ENCODE peak calls at places on chromosomes 12 and 14, in six cellular contexts. One of them, this sample, is unnamed.

GRCh38 chr14:104893435-104894207 is 28.6 kb downstream of the CEP170B start:
- DNase-seq in mesothelial cell of epicardium: no peak
- DNase-seq in fibroblast of pulmonary artery: no peak
- DNase-seq in AG09309: no peak
- DNase-seq in kidney: peak
- DNase-seq in GF-D8: no peak
- DNase-seq in this sample: peak

GRCh38 chr12:75881910-75882309 is 149.7 kb downstream of the PHLDA1 start:
- DNase-seq in kidney: no peak
- DNase-seq in GF-D8: no peak
- DNase-seq in AG09309: no peak
- DNase-seq in fibroblast of pulmonary artery: peak
- DNase-seq in mesothelial cell of epicardium: no peak
- DNase-seq in this sample: no peak

GRCh38 chr12:47361389-47362031 is 281.8 kb upstream of the AMIGO2 start:
- DNase-seq in kidney: no peak
- DNase-seq in AG09309: no peak
- DNase-seq in fibroblast of pulmonary artery: no peak
- DNase-seq in GF-D8: no peak
- DNase-seq in mesothelial cell of epicardium: no peak
- DNase-seq in this sample: no peak

GRCh38 chr14:87866116-87866515 is 126.9 kb downstream of the GALC start:
- DNase-seq in mesothelial cell of epicardium: no peak
- DNase-seq in fibroblast of pulmonary artery: no peak
- DNase-seq in kidney: no peak
- DNase-seq in AG09309: no peak
- DNase-seq in GF-D8: no peak
- DNase-seq in this sample: no peak

GRCh38 chr14:64754685-64755084 is 50.5 kb downstream of the PLEKHG3 start:
- DNase-seq in GF-D8: no peak
- DNase-seq in AG09309: no peak
- DNase-seq in kidney: no peak
- DNase-seq in mesothelial cell of epicardium: no peak
- DNase-seq in fibroblast of pulmonary artery: no peak
- DNase-seq in this sample: no peak

GRCh38 chr12:99212275-99212674 is 435.3 kb upstream of the GARIN6 start:
- DNase-seq in mesothelial cell of epicardium: no peak
- DNase-seq in fibroblast of pulmonary artery: no peak
- DNase-seq in GF-D8: no peak
- DNase-seq in kidney: no peak
- DNase-seq in AG09309: no peak
- DNase-seq in this sample: no peak

GRCh38 chr12:105289114-105289904 is 41.2 kb upstream of the C12orf75 start:
- DNase-seq in GF-D8: no peak
- DNase-seq in kidney: no peak
- DNase-seq in AG09309: no peak
- DNase-seq in mesothelial cell of epicardium: no peak
- DNase-seq in fibroblast of pulmonary artery: peak
- DNase-seq in this sample: no peak

GRCh38 chr12:80490329-80490728 is 46.3 kb downstream of the PTPRQ start:
- DNase-seq in kidney: no peak
- DNase-seq in mesothelial cell of epicardium: no peak
- DNase-seq in fibroblast of pulmonary artery: no peak
- DNase-seq in AG09309: no peak
- DNase-seq in GF-D8: no peak
- DNase-seq in this sample: no peak

GRCh38 chr12:121789800-121790748 is 3.4 kb downstream of the RHOF start:
- DNase-seq in mesothelial cell of epicardium: no peak
- DNase-seq in kidney: peak
- DNase-seq in GF-D8: peak
- DNase-seq in AG09309: no peak
- DNase-seq in fibroblast of pulmonary artery: no peak
- DNase-seq in this sample: no peak

GRCh38 chr14:96080571-96080970 is 41.4 kb downstream of the C14orf132 start:
- DNase-seq in mesothelial cell of epicardium: no peak
- DNase-seq in kidney: no peak
- DNase-seq in AG09309: no peak
- DNase-seq in GF-D8: no peak
- DNase-seq in fibroblast of pulmonary artery: no peak
- DNase-seq in this sample: no peak

GRCh38 chr14:91254456-91254855 is 10.0 kb upstream of the GPR68 start:
- DNase-seq in GF-D8: no peak
- DNase-seq in fibroblast of pulmonary artery: no peak
- DNase-seq in mesothelial cell of epicardium: no peak
- DNase-seq in AG09309: no peak
- DNase-seq in kidney: no peak
- DNase-seq in this sample: no peak

GRCh38 chr14:95146079-95146771 is 11.1 kb downstream of the DICER1 start:
- DNase-seq in GF-D8: no peak
- DNase-seq in mesothelial cell of epicardium: no peak
- DNase-seq in AG09309: no peak
- DNase-seq in kidney: peak
- DNase-seq in fibroblast of pulmonary artery: no peak
- DNase-seq in this sample: no peak

GRCh38 chr12:44117368-44117767 is 281.5 kb downstream of the TMEM117 start:
- DNase-seq in GF-D8: no peak
- DNase-seq in mesothelial cell of epicardium: no peak
- DNase-seq in AG09309: no peak
- DNase-seq in kidney: no peak
- DNase-seq in fibroblast of pulmonary artery: no peak
- DNase-seq in this sample: no peak

GRCh38 chr12:105292705-105293104 is 37.8 kb upstream of the C12orf75 start:
- DNase-seq in AG09309: no peak
- DNase-seq in mesothelial cell of epicardium: no peak
- DNase-seq in kidney: no peak
- DNase-seq in fibroblast of pulmonary artery: peak
- DNase-seq in GF-D8: no peak
- DNase-seq in this sample: no peak

GRCh38 chr12:15928345-15928744 is 17.2 kb downstream of the DERA start:
- DNase-seq in kidney: no peak
- DNase-seq in mesothelial cell of epicardium: no peak
- DNase-seq in AG09309: peak
- DNase-seq in fibroblast of pulmonary artery: peak
- DNase-seq in GF-D8: no peak
- DNase-seq in this sample: peak

GRCh38 chr14:79584679-79585078 is 626.6 kb downstream of the DIO2 start:
- DNase-seq in GF-D8: no peak
- DNase-seq in fibroblast of pulmonary artery: peak
- DNase-seq in mesothelial cell of epicardium: no peak
- DNase-seq in kidney: no peak
- DNase-seq in AG09309: peak
- DNase-seq in this sample: no peak

GRCh38 chr14:100443643-100444042 is 120.5 kb downstream of the SLC25A47 start:
- DNase-seq in GF-D8: no peak
- DNase-seq in mesothelial cell of epicardium: no peak
- DNase-seq in AG09309: no peak
- DNase-seq in kidney: no peak
- DNase-seq in fibroblast of pulmonary artery: no peak
- DNase-seq in this sample: no peak

GRCh38 chr12:100520048-100520769 is 46.5 kb downstream of the NR1H4 start:
- DNase-seq in fibroblast of pulmonary artery: no peak
- DNase-seq in kidney: no peak
- DNase-seq in mesothelial cell of epicardium: no peak
- DNase-seq in AG09309: no peak
- DNase-seq in GF-D8: no peak
- DNase-seq in this sample: no peak

GRCh38 chr12:118980407-118981014 is 830 bp upstream of the SRRM4 start:
- DNase-seq in GF-D8: no peak
- DNase-seq in fibroblast of pulmonary artery: no peak
- DNase-seq in mesothelial cell of epicardium: no peak
- DNase-seq in AG09309: no peak
- DNase-seq in kidney: peak
- DNase-seq in this sample: peak

GRCh38 chr14:54446201-54446693 is 5.1 kb upstream of the CNIH1 start:
- DNase-seq in kidney: no peak
- DNase-seq in mesothelial cell of epicardium: peak
- DNase-seq in AG09309: no peak
- DNase-seq in GF-D8: peak
- DNase-seq in fibroblast of pulmonary artery: peak
- DNase-seq in this sample: no peak

GRCh38 chr14:96383445-96383844 is 8.5 kb upstream of the AK7 start:
- DNase-seq in kidney: no peak
- DNase-seq in fibroblast of pulmonary artery: no peak
- DNase-seq in mesothelial cell of epicardium: no peak
- DNase-seq in AG09309: no peak
- DNase-seq in GF-D8: no peak
- DNase-seq in this sample: no peak

GRCh38 chr12:14545144-14546124 is 22.2 kb downstream of the PLBD1 start:
- DNase-seq in GF-D8: no peak
- DNase-seq in kidney: no peak
- DNase-seq in fibroblast of pulmonary artery: no peak
- DNase-seq in AG09309: no peak
- DNase-seq in mesothelial cell of epicardium: no peak
- DNase-seq in this sample: peak

GRCh38 chr12:24937553-24938244 is 11.2 kb downstream of the BCAT1 start:
- DNase-seq in fibroblast of pulmonary artery: no peak
- DNase-seq in GF-D8: no peak
- DNase-seq in kidney: no peak
- DNase-seq in AG09309: no peak
- DNase-seq in mesothelial cell of epicardium: no peak
- DNase-seq in this sample: peak

GRCh38 chr14:20295067-20295466 is 10.7 kb downstream of the TTC5 start:
- DNase-seq in fibroblast of pulmonary artery: no peak
- DNase-seq in mesothelial cell of epicardium: no peak
- DNase-seq in GF-D8: no peak
- DNase-seq in AG09309: no peak
- DNase-seq in kidney: no peak
- DNase-seq in this sample: no peak

GRCh38 chr12:31218203-31219025 is 107.5 kb downstream of the SINHCAF start:
- DNase-seq in mesothelial cell of epicardium: no peak
- DNase-seq in fibroblast of pulmonary artery: no peak
- DNase-seq in kidney: no peak
- DNase-seq in GF-D8: no peak
- DNase-seq in AG09309: no peak
- DNase-seq in this sample: no peak

GRCh38 chr12:119148049-119148448 is 30.7 kb upstream of the HSPB8 start:
- DNase-seq in fibroblast of pulmonary artery: no peak
- DNase-seq in mesothelial cell of epicardium: no peak
- DNase-seq in GF-D8: no peak
- DNase-seq in AG09309: no peak
- DNase-seq in kidney: no peak
- DNase-seq in this sample: no peak

GRCh38 chr12:133083345-133083744 is 2.6 kb downstream of the ZNF140 start:
- DNase-seq in GF-D8: no peak
- DNase-seq in AG09309: no peak
- DNase-seq in kidney: no peak
- DNase-seq in mesothelial cell of epicardium: no peak
- DNase-seq in fibroblast of pulmonary artery: no peak
- DNase-seq in this sample: no peak

GRCh38 chr12:53502983-53503728 is 2.1 kb downstream of the TARBP2 start:
- DNase-seq in kidney: peak
- DNase-seq in AG09309: no peak
- DNase-seq in mesothelial cell of epicardium: no peak
- DNase-seq in fibroblast of pulmonary artery: no peak
- DNase-seq in GF-D8: no peak
- DNase-seq in this sample: no peak

GRCh38 chr12:47394070-47394469 is 311.8 kb downstream of the RPAP3 start:
- DNase-seq in AG09309: no peak
- DNase-seq in fibroblast of pulmonary artery: peak
- DNase-seq in kidney: no peak
- DNase-seq in mesothelial cell of epicardium: no peak
- DNase-seq in GF-D8: no peak
- DNase-seq in this sample: no peak

GRCh38 chr12:26611598-26611997 is 221.4 kb downstream of the ITPR2 start:
- DNase-seq in mesothelial cell of epicardium: no peak
- DNase-seq in GF-D8: no peak
- DNase-seq in fibroblast of pulmonary artery: no peak
- DNase-seq in kidney: no peak
- DNase-seq in AG09309: no peak
- DNase-seq in this sample: no peak

GRCh38 chr12:700061-700460 is 36.8 kb upstream of the NINJ2 start:
- DNase-seq in GF-D8: no peak
- DNase-seq in kidney: no peak
- DNase-seq in AG09309: no peak
- DNase-seq in fibroblast of pulmonary artery: no peak
- DNase-seq in mesothelial cell of epicardium: no peak
- DNase-seq in this sample: no peak

GRCh38 chr14:37591941-37592287 is 3.1 kb downstream of the FOXA1 start:
- DNase-seq in mesothelial cell of epicardium: no peak
- DNase-seq in AG09309: no peak
- DNase-seq in GF-D8: no peak
- DNase-seq in fibroblast of pulmonary artery: no peak
- DNase-seq in kidney: peak
- DNase-seq in this sample: peak

GRCh38 chr12:109310247-109311125 is 1.4 kb upstream of the FOXN4 start:
- DNase-seq in mesothelial cell of epicardium: no peak
- DNase-seq in AG09309: no peak
- DNase-seq in GF-D8: no peak
- DNase-seq in kidney: no peak
- DNase-seq in fibroblast of pulmonary artery: no peak
- DNase-seq in this sample: peak

GRCh38 chr12:11880424-11880823 is 190.3 kb upstream of the BCL2L14 start:
- DNase-seq in GF-D8: no peak
- DNase-seq in AG09309: no peak
- DNase-seq in fibroblast of pulmonary artery: no peak
- DNase-seq in mesothelial cell of epicardium: no peak
- DNase-seq in kidney: no peak
- DNase-seq in this sample: peak

GRCh38 chr12:120972870-120973543 is 5.3 kb upstream of the HNF1A start:
- DNase-seq in fibroblast of pulmonary artery: no peak
- DNase-seq in GF-D8: no peak
- DNase-seq in kidney: peak
- DNase-seq in AG09309: no peak
- DNase-seq in mesothelial cell of epicardium: no peak
- DNase-seq in this sample: peak

GRCh38 chr12:71476513-71476912 is 36.9 kb downstream of the LGR5 start:
- DNase-seq in kidney: no peak
- DNase-seq in mesothelial cell of epicardium: no peak
- DNase-seq in fibroblast of pulmonary artery: peak
- DNase-seq in GF-D8: no peak
- DNase-seq in AG09309: peak
- DNase-seq in this sample: no peak

GRCh38 chr12:90342081-90342480 is 612.9 kb downstream of the CCER1 start:
- DNase-seq in fibroblast of pulmonary artery: no peak
- DNase-seq in mesothelial cell of epicardium: no peak
- DNase-seq in GF-D8: no peak
- DNase-seq in AG09309: no peak
- DNase-seq in kidney: no peak
- DNase-seq in this sample: no peak